ENCODE peak calls at places on chromosomes 5 and 9, in six cellular contexts. Y, T, X, M, O and W are unnamed samples.

GRCh38 chr5:175444905-175445456 is 999 bp upstream of the DRD1 start:
- DNase-seq in Y (no peak), T (no peak), X (no peak), M (no peak), O (no peak), W (no peak)

GRCh38 chr5:170278611-170279500 is 18.7 kb downstream of the LCP2 start:
- DNase-seq in Y (no peak), T (no peak), X (peak), M (no peak), O (peak), W (no peak)

GRCh38 chr9:92639791-92640271 is 30.1 kb downstream of the IPPK start:
- DNase-seq in Y (no peak), T (no peak), X (no peak), M (no peak), O (no peak), W (no peak)

GRCh38 chr5:88159591-88159990 is 109.1 kb downstream of the TMEM161B start:
- DNase-seq in Y (no peak), T (no peak), X (no peak), M (no peak), O (no peak), W (no peak)

GRCh38 chr5:73095564-73096238 is 24.7 kb upstream of the TMEM171 start:
- DNase-seq in Y (no peak), T (no peak), X (no peak), M (no peak), O (no peak), W (no peak)

GRCh38 chr9:127796225-127796813 is 6.4 kb upstream of the FPGS start:
- DNase-seq in Y (no peak), T (peak), X (no peak), M (peak), O (no peak), W (peak)

GRCh38 chr5:132184588-132184987 is 43.1 kb downstream of the P4HA2 start:
- DNase-seq in Y (peak), T (no peak), X (no peak), M (no peak), O (no peak), W (no peak)

GRCh38 chr5:139688712-139689413 is 40.7 kb downstream of the CXXC5 start:
- DNase-seq in Y (no peak), T (no peak), X (no peak), M (no peak), O (no peak), W (no peak)